ENCODE peak calls at places on chromosomes 11 and 22, in six cellular contexts. E is colonic mucosa; V is NCI-H1436 treated with DMSO at 0.1 percent for 48 hours; C is epithelial cell of prostate; N is activated CD4-positive, CD25-positive, alpha-beta regulatory T cell treated with anti-CD3 and anti-CD28 coated beads, Interleukin-2, amount 50 U/mL, for 72 hours; A is left ventricle myocardium superior. K is an unnamed sample.

GRCh38 chr11:20360650-20361049 is 2.9 kb upstream of the HTATIP2 start:
- DNase-seq in E (no peak), N (no peak), A (no peak), V (no peak), C (no peak), K (no peak)

GRCh38 chr11:117076941-117077659 is 21.1 kb downstream of the SIK3 start:
- DNase-seq in V (no peak), E (no peak), A (no peak), C (no peak), N (no peak), K (no peak)

GRCh38 chr11:120551191-120551590 is 39.6 kb downstream of the GRIK4 start:
- DNase-seq in E (no peak), V (no peak), N (no peak), A (no peak), C (no peak), K (no peak)

GRCh38 chr22:33568934-33569496 is 351.3 kb downstream of the LARGE1 start:
- DNase-seq in E (no peak), C (no peak), N (no peak), A (no peak), V (no peak), K (no peak)

GRCh38 chr22:29630180-29630498 is 26.7 kb downstream of the NF2 start:
- DNase-seq in V (no peak), C (no peak), A (no peak), E (no peak), N (no peak), K (no peak)

GRCh38 chr11:8638300-8638699 is 44.2 kb downstream of the TRIM66 start:
- DNase-seq in C (no peak), E (no peak), A (no peak), N (no peak), V (no peak), K (no peak)

GRCh38 chr11:45662096-45662664 is 3.2 kb downstream of the CHST1 start:
- DNase-seq in E (no peak), N (no peak), C (no peak), A (no peak), V (no peak), K (no peak)

GRCh38 chr22:44391026-44391425 is 78.3 kb upstream of the SHISAL1 start:
- DNase-seq in E (no peak), A (peak; percentile 6), C (no peak), N (no peak), V (no peak), K (no peak)

GRCh38 chr22:27670701-27671412 is 130.7 kb downstream of the MN1 start:
- DNase-seq in C (no peak), E (no peak), A (peak; percentile 77), N (no peak), V (no peak), K (peak; percentile 68)

GRCh38 chr11:64089493-64089892 is 53.8 kb downstream of the FLRT1 start:
- DNase-seq in E (no peak), C (no peak), V (no peak), A (peak; percentile 52), N (no peak), K (no peak)

GRCh38 chr22:24370426-24370825 is 57.0 kb upstream of the ADORA2A start:
- DNase-seq in A (no peak), E (no peak), N (no peak), C (no peak), V (no peak), K (no peak)